ENCODE peak calls at places on chromosomes 6 and 20, in eight cellular contexts. U, W, C, F, H, M, N and T are unnamed samples.
A peak's percentile ranks its signal among the peaks of the same experiment; 100 is the strongest.

GRCh38 chr6:2738373-2738979 is 12.2 kb downstream of the MYLK4 start:
- DNase-seq in U (peak; percentile 74), W (peak; percentile 35), C (peak; percentile 81), F (no peak), H (no peak), M (peak; percentile 66), N (peak; percentile 72), T (peak; percentile 62)

GRCh38 chr20:53857723-53858236 is 212.6 kb downstream of the BCAS1 start:
- DNase-seq in U (no peak), W (no peak), C (peak; percentile 54), F (no peak), H (no peak), M (no peak), N (no peak), T (peak; percentile 17)

GRCh38 chr6:130233332-130233731 is 10.6 kb upstream of the SAMD3 start:
- DNase-seq in U (no peak), W (peak; percentile 53), C (peak; percentile 50), F (no peak), H (no peak), M (peak; percentile 44), N (peak; percentile 13), T (peak; percentile 45)

GRCh38 chr6:168456907-168457771 is 16.2 kb downstream of the SMOC2 start:
- DNase-seq in U (no peak), W (no peak), C (no peak), F (no peak), H (no peak), M (no peak), N (no peak), T (no peak)

GRCh38 chr6:42970859-42971612 is 7.9 kb downstream of the PEX6 start:
- DNase-seq in U (no peak), W (peak; percentile 30), C (no peak), F (no peak), H (no peak), M (no peak), N (peak; percentile 29), T (no peak)

GRCh38 chr20:3239867-3240775 is 1.1 kb upstream of the SLC4A11 start:
- DNase-seq in U (peak; percentile 26), W (no peak), C (peak; percentile 60), F (no peak), H (no peak), M (no peak), N (peak; percentile 31), T (peak; percentile 18)

GRCh38 chr6:12535915-12536314 is 180.7 kb upstream of the PHACTR1 start:
- DNase-seq in U (no peak), W (no peak), C (no peak), F (no peak), H (no peak), M (no peak), N (no peak), T (no peak)

GRCh38 chr6:25700841-25701240 is 48.8 kb downstream of the SCGN start:
- DNase-seq in U (no peak), W (no peak), C (no peak), F (no peak), H (no peak), M (no peak), N (no peak), T (no peak)

GRCh38 chr6:167951781-167952511 is 45.5 kb upstream of the KIF25 start:
- DNase-seq in U (no peak), W (no peak), C (no peak), F (no peak), H (no peak), M (no peak), N (no peak), T (no peak)

GRCh38 chr6:151391021-151391470 is 313 bp downstream of the ZBTB2 start:
- DNase-seq in U (peak; percentile 74), W (peak; percentile 36), C (peak; percentile 77), F (peak; percentile 84), H (peak; percentile 85), M (peak; percentile 50), N (peak; percentile 73), T (peak; percentile 57)

GRCh38 chr20:53611449-53611894 is 17.8 kb upstream of the ZNF217 start:
- DNase-seq in U (peak; percentile 99), W (peak; percentile 100), C (peak; percentile 78), F (no peak), H (no peak), M (peak; percentile 95), N (peak; percentile 97), T (peak; percentile 99)

GRCh38 chr6:30167101-30167500 is 3.8 kb downstream of the TRIM15 start:
- DNase-seq in U (no peak), W (no peak), C (no peak), F (no peak), H (no peak), M (no peak), N (no peak), T (no peak)

GRCh38 chr6:111880181-111880944 is 7.1 kb upstream of the FYN start:
- DNase-seq in U (no peak), W (peak; percentile 69), C (no peak), F (no peak), H (no peak), M (no peak), N (peak; percentile 77), T (peak; percentile 72)

GRCh38 chr20:35700625-35701148 is 1.5 kb downstream of the ROMO1 start:
- DNase-seq in U (no peak), W (no peak), C (peak; percentile 27), F (no peak), H (no peak), M (no peak), N (no peak), T (no peak)

GRCh38 chr6:149129401-149130077 is 188.0 kb upstream of the TAB2 start:
- DNase-seq in U (peak; percentile 61), W (peak; percentile 66), C (no peak), F (no peak), H (no peak), M (peak; percentile 42), N (peak; percentile 84), T (peak; percentile 88)

GRCh38 chr6:113969888-113970807 is 800 bp downstream of the HDAC2 start:
- DNase-seq in U (peak; percentile 31), W (peak; percentile 35), C (peak; percentile 73), F (peak; percentile 47), H (peak; percentile 62), M (no peak), N (peak; percentile 26), T (peak; percentile 29)

GRCh38 chr6:50025258-50025657 is 3.5 kb upstream of the DEFB110 start:
- DNase-seq in U (no peak), W (no peak), C (no peak), F (no peak), H (no peak), M (no peak), N (no peak), T (no peak)

GRCh38 chr6:50030350-50030749 is 8.6 kb upstream of the DEFB110 start:
- DNase-seq in U (no peak), W (no peak), C (peak; percentile 8), F (no peak), H (no peak), M (no peak), N (no peak), T (no peak)

DNA sequence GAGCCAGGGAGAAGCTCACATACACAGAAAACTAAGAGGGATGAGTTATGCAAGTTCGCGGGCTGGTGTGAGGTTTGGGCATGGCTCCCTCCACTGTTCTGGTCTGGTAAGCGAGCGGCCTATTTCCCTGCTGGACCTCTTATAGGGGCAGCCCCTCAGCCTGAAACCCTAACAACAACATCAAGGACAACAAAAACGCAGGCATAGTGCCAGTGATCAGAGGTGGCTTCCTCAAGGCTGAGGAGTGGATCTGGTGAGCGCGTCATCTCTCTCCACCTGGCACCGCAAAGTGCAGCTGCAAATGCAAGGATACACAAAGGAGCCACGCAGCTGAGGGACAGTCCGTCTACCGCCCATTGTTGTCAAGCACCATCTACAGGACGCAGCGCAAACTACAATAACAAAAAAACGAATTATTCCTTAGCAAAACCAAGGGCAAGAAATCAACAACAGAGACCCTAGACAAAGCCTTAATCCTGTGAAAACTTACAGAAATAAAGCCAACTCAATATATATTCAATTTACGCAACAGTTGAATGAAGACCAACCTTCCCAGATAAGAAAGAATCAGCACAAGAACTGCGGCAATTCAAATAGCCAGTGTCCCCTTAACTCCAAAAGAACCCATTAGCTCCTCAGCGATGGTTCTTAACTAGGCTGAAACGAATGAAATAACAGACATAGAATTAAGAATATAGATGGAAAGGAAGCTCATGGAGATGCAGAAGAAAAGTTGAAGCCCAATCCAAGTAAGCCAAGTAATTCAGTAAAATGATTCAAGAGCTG is 9.2 kb upstream of the DEFB110 start:
- DNase-seq in U (peak; percentile 21), W (no peak), C (peak; percentile 90), F (no peak), H (no peak), M (no peak), N (no peak), T (peak; percentile 1)
- TF ChIP-seq CTCF in U (no peak), W (no peak), C (peak; percentile 74), F (no peak), H (no peak), M (no peak), N (no peak), T (peak; percentile 35)

DNA sequence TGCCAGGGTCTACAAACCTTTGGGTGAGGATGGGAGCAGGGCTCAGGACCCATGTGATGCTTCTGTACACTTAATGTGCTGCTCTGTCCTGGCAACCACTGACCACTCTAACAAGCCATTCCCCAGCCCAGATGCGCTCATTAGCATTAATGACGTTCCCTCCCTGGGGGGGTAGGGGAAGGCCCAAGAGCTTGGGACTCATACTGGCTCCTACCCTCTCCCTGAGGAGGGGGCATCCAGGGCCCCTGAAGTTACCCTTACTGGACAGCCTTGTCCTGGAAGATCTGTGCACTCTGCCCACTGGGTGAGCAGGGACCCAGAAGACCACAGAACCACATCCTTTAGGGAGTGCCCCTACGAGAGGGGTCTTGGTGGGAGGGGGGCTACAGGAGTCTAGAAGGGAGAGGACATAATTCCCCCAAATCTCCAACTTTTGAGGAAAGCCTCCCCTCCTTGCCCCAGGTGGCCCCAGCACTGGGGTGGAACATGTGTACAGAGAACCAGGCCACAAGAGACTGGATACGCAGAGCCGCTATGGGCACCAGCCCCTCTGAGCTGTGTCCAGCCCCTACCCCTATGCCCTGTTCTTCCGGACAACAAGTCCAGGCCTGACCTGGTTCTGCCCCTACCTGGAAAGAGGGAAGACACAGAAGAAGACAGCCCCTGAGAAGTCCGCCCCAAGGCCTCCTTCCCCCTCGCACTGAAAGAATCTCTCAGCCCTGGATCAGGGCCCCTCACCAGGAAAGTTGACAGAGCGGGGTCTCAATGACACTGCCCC is 1.4 kb downstream of the TEAD3 start:
- DNase-seq in U (no peak), W (peak; percentile 39), C (no peak), F (no peak), H (no peak), M (no peak), N (no peak), T (peak; percentile 34)
- H3K4me3 ChIP-seq in U (peak overlapping the region; percentile 71), W (peak overlapping the region; percentile 71), C (peak overlapping the region; percentile 80), F (peak overlapping the region; percentile 95), H (peak overlapping the region; percentile 80), M (peak overlapping the region; percentile 70), N (peak overlapping the region; percentile 79), T (peak overlapping the region; percentile 78)

DNA sequence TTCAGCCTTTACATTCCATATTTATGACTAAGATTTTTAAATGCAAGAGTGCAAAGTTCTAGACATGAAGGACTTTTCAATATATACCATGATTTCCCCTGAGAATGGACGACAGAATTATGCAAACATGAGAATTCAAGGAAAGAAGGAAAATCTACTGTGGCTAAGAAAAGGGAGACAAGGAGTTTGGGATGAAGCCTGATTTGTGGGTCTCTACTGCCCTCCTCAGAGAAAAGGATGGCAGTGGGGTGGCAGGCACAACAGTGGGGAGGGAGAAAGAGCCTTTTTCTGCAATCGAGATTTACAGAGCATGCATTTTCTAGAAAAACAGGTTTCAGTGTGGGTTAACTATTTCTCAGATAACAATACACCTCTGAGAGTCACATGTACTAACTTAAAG is 466.9 kb upstream of the NRSN1 start:
- DNase-seq in U (peak; percentile 39), W (no peak), C (peak; percentile 77), F (no peak), H (no peak), M (peak; percentile 9), N (peak; percentile 1), T (no peak)
- TF ChIP-seq CTCF in U (no peak), W (peak; percentile 48), C (peak; percentile 83), F (no peak), H (peak; percentile 47), M (peak; percentile 67), N (no peak), T (peak; percentile 27)

GRCh38 chr6:158803733-158804143 is 15.4 kb downstream of the EZR start:
- DNase-seq in U (peak; percentile 26), W (no peak), C (peak; percentile 43), F (no peak), H (no peak), M (peak; percentile 38), N (peak; percentile 60), T (peak; percentile 54)
- H3K4me3 ChIP-seq in U (no peak overlapping the region), W (peak overlapping the region; percentile 15), C (peak overlapping the region; percentile 7), F (no peak overlapping the region), H (peak overlapping the region; percentile 11), M (no peak overlapping the region), N (peak overlapping the region; percentile 5), T (no peak overlapping the region)